ENCODE peak calls at places on chromosomes 1 and 21, in five cellular contexts. One of them, this sample, is unnamed.

GRCh38 chr21:35540950-35541632 is 492.0 kb upstream of the RUNX1 start:
- DNase-seq in uterus: no peak
- DNase-seq in thoracic aorta: no peak
- DNase-seq in HFF-Myc: no peak
- DNase-seq in left ventricle myocardium inferior: no peak
- DNase-seq in this sample: no peak

GRCh38 chr1:209354111-209354839 is 229.2 kb upstream of the CAMK1G start:
- DNase-seq in uterus: peak
- DNase-seq in thoracic aorta: peak
- DNase-seq in HFF-Myc: peak
- DNase-seq in left ventricle myocardium inferior: peak
- DNase-seq in this sample: peak

GRCh38 chr1:53343831-53344668 is 16.2 kb upstream of the LRP8 start:
- DNase-seq in uterus: no peak
- DNase-seq in thoracic aorta: no peak
- DNase-seq in HFF-Myc: no peak
- DNase-seq in left ventricle myocardium inferior: no peak
- DNase-seq in this sample: peak

GRCh38 chr21:43876605-43877004 is 11.6 kb downstream of the AGPAT3 start:
- DNase-seq in uterus: no peak
- DNase-seq in thoracic aorta: no peak
- DNase-seq in HFF-Myc: no peak
- DNase-seq in left ventricle myocardium inferior: no peak
- DNase-seq in this sample: no peak

GRCh38 chr1:219731771-219732170 is 118.9 kb upstream of the ZC3H11B start:
- DNase-seq in uterus: no peak
- DNase-seq in thoracic aorta: no peak
- DNase-seq in HFF-Myc: no peak
- DNase-seq in left ventricle myocardium inferior: no peak
- DNase-seq in this sample: no peak

GRCh38 chr21:26042181-26042876 is 128.2 kb downstream of the APP start:
- DNase-seq in uterus: no peak
- DNase-seq in thoracic aorta: no peak
- DNase-seq in HFF-Myc: no peak
- DNase-seq in left ventricle myocardium inferior: no peak
- DNase-seq in this sample: no peak

GRCh38 chr1:143698016-143698415 is 273.8 kb downstream of the FAM72C start:
- DNase-seq in uterus: no peak
- DNase-seq in thoracic aorta: no peak
- DNase-seq in HFF-Myc: no peak
- DNase-seq in left ventricle myocardium inferior: no peak
- DNase-seq in this sample: peak

GRCh38 chr1:16967095-16967567 is 13.3 kb downstream of the MFAP2 start:
- DNase-seq in uterus: peak
- DNase-seq in thoracic aorta: no peak
- DNase-seq in HFF-Myc: no peak
- DNase-seq in left ventricle myocardium inferior: peak
- DNase-seq in this sample: peak

GRCh38 chr21:44800103-44800502 is 1.5 kb downstream of the UBE2G2 start:
- DNase-seq in uterus: no peak
- DNase-seq in thoracic aorta: no peak
- DNase-seq in HFF-Myc: no peak
- DNase-seq in left ventricle myocardium inferior: no peak
- DNase-seq in this sample: peak

GRCh38 chr1:234729566-234729965 is 119.6 kb upstream of the IRF2BP2 start:
- DNase-seq in uterus: no peak
- DNase-seq in thoracic aorta: no peak
- DNase-seq in HFF-Myc: no peak
- DNase-seq in left ventricle myocardium inferior: no peak
- DNase-seq in this sample: no peak

GRCh38 chr1:65751961-65752360 is 40.7 kb upstream of the PDE4B start:
- DNase-seq in uterus: no peak
- DNase-seq in thoracic aorta: no peak
- DNase-seq in HFF-Myc: no peak
- DNase-seq in left ventricle myocardium inferior: no peak
- DNase-seq in this sample: no peak

GRCh38 chr1:210233216-210233494 is 559 bp downstream of the SERTAD4 start:
- DNase-seq in uterus: no peak
- DNase-seq in thoracic aorta: no peak
- DNase-seq in HFF-Myc: no peak
- DNase-seq in left ventricle myocardium inferior: no peak
- DNase-seq in this sample: peak

GRCh38 chr1:12096615-12097014 is 33.5 kb downstream of the TNFRSF8 start:
- DNase-seq in uterus: no peak
- DNase-seq in thoracic aorta: no peak
- DNase-seq in HFF-Myc: no peak
- DNase-seq in left ventricle myocardium inferior: no peak
- DNase-seq in this sample: no peak

GRCh38 chr1:226268421-226269124 is 40.4 kb downstream of the LIN9 start:
- DNase-seq in uterus: no peak
- DNase-seq in thoracic aorta: no peak
- DNase-seq in HFF-Myc: no peak
- DNase-seq in left ventricle myocardium inferior: no peak
- DNase-seq in this sample: peak

GRCh38 chr1:38026592-38027200 is 14.2 kb downstream of the UTP11 start:
- DNase-seq in uterus: no peak
- DNase-seq in thoracic aorta: no peak
- DNase-seq in HFF-Myc: no peak
- DNase-seq in left ventricle myocardium inferior: no peak
- DNase-seq in this sample: peak
- TF ChIP-seq CTCF in uterus: peak
- TF ChIP-seq CTCF in thoracic aorta: no peak
- TF ChIP-seq CTCF in HFF-Myc: peak
- TF ChIP-seq CTCF in left ventricle myocardium inferior: peak
- TF ChIP-seq CTCF in this sample: peak

GRCh38 chr1:34988147-34988546 is 3.0 kb upstream of the TMEM35B start:
- DNase-seq in uterus: no peak
- DNase-seq in thoracic aorta: no peak
- DNase-seq in HFF-Myc: no peak
- DNase-seq in left ventricle myocardium inferior: no peak
- DNase-seq in this sample: no peak
- H3K4me3 ChIP-seq in uterus: no peak
- H3K4me3 ChIP-seq in thoracic aorta: no peak
- H3K4me3 ChIP-seq in HFF-Myc: no peak
- H3K4me3 ChIP-seq in left ventricle myocardium inferior: no peak
- H3K4me3 ChIP-seq in this sample: no peak

DNA sequence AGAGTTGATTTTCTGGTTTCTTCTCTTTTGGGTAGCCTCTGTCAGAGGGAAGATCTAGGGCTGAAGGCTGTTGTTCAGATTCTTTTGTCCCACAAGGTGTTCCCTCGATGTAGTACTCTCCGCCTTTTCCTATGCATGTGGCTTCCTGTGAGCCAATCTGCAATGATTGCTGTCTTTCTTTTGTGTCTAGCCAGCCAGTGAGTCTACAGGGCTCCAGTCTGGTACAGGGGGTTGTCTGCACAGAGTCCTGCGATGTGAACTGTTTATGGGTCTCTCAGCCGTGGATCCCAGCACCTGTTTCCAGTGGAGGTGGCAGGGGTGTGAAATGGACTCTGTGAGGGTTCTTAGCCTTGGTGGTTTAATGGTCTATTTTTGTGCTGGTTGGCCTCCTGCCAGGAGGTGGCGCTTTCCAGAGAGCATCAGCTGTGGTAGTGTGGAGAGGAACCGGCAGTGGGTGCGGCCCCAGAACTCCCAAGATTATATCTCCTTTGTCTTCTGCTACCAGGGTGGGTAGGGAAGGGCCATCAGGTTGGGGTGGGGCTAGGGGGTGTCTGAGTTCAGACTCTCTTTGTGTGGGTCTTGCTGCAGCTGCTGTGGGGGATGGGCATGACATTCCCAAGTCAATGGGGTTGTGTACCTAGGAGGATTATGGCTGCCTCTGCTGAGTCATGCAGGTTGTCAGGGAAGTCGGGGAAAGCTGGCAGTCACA is 81.3 kb upstream of the C21orf91 start:
- DNase-seq in uterus: no peak
- DNase-seq in thoracic aorta: no peak
- DNase-seq in HFF-Myc: no peak
- DNase-seq in left ventricle myocardium inferior: peak
- DNase-seq in this sample: no peak
- TF ChIP-seq CTCF in uterus: no peak
- TF ChIP-seq CTCF in thoracic aorta: no peak
- TF ChIP-seq CTCF in HFF-Myc: no peak
- TF ChIP-seq CTCF in left ventricle myocardium inferior: no peak
- TF ChIP-seq CTCF in this sample: no peak

GRCh38 chr1:185309566-185309965 is 7.5 kb downstream of the IVNS1ABP start:
- DNase-seq in uterus: no peak
- DNase-seq in thoracic aorta: no peak
- DNase-seq in HFF-Myc: no peak
- DNase-seq in left ventricle myocardium inferior: no peak
- DNase-seq in this sample: no peak
- H3K4me3 ChIP-seq in uterus: no peak
- H3K4me3 ChIP-seq in thoracic aorta: no peak
- H3K4me3 ChIP-seq in HFF-Myc: no peak
- H3K4me3 ChIP-seq in left ventricle myocardium inferior: no peak
- H3K4me3 ChIP-seq in this sample: no peak

DNA sequence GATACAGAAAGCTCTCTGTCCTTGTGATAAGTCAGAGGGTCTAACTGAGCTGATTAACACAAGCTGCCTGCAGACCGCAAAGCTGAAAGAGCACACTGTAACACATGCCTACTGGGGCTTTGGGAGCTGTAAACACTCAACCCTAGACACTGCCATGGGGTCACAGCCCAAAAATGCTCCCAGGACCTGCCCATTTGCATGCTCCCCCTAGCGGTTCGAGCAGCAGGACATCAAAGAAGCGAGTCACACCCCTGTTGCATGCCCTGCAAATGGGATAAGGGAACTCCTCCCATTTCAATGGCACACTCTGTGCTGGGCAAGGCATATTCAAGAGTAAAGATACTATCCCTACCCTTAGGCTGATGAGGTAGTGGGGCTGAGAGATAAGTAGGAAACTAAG is 22.8 kb downstream of the LCE3E start:
- DNase-seq in uterus: no peak
- DNase-seq in thoracic aorta: no peak
- DNase-seq in HFF-Myc: no peak
- DNase-seq in left ventricle myocardium inferior: no peak
- DNase-seq in this sample: no peak
- TF ChIP-seq CTCF in uterus: no peak
- TF ChIP-seq CTCF in thoracic aorta: no peak
- TF ChIP-seq CTCF in HFF-Myc: no peak
- TF ChIP-seq CTCF in left ventricle myocardium inferior: no peak
- TF ChIP-seq CTCF in this sample: peak

DNA sequence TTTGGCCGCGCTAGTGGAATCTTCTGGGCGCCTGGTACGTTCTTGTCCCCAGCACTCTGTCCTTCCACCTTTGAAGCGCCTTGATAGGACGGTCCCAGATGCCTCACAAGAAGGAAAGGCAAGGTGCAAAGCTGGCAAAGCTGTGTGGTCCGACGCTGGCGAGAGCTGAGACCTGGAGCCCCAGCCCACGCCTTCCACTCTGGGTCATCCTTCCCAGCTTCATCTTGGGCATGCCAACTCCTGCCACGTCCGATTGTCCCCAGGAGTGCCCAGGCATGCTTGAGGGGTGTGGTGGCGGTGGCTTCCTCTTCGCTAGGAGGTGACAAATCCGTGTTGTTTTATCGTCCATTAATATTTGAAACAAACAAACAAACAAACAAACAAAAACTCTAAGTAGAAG is 123.9 kb upstream of the DPYD start:
- DNase-seq in uterus: no peak
- DNase-seq in thoracic aorta: no peak
- DNase-seq in HFF-Myc: no peak
- DNase-seq in left ventricle myocardium inferior: no peak
- DNase-seq in this sample: no peak
- H3K4me3 ChIP-seq in uterus: no peak
- H3K4me3 ChIP-seq in thoracic aorta: peak
- H3K4me3 ChIP-seq in HFF-Myc: peak
- H3K4me3 ChIP-seq in left ventricle myocardium inferior: peak
- H3K4me3 ChIP-seq in this sample: peak

GRCh38 chr1:185719021-185719420 is 15.2 kb upstream of the HMCN1 start:
- DNase-seq in uterus: no peak
- DNase-seq in thoracic aorta: no peak
- DNase-seq in HFF-Myc: peak
- DNase-seq in left ventricle myocardium inferior: no peak
- DNase-seq in this sample: peak

GRCh38 chr1:185721553-185721952 is 12.6 kb upstream of the HMCN1 start:
- DNase-seq in uterus: no peak
- DNase-seq in thoracic aorta: no peak
- DNase-seq in HFF-Myc: no peak
- DNase-seq in left ventricle myocardium inferior: no peak
- DNase-seq in this sample: no peak

GRCh38 chr1:185716095-185716494 is 18.1 kb upstream of the HMCN1 start:
- DNase-seq in uterus: no peak
- DNase-seq in thoracic aorta: no peak
- DNase-seq in HFF-Myc: no peak
- DNase-seq in left ventricle myocardium inferior: no peak
- DNase-seq in this sample: no peak

DNA sequence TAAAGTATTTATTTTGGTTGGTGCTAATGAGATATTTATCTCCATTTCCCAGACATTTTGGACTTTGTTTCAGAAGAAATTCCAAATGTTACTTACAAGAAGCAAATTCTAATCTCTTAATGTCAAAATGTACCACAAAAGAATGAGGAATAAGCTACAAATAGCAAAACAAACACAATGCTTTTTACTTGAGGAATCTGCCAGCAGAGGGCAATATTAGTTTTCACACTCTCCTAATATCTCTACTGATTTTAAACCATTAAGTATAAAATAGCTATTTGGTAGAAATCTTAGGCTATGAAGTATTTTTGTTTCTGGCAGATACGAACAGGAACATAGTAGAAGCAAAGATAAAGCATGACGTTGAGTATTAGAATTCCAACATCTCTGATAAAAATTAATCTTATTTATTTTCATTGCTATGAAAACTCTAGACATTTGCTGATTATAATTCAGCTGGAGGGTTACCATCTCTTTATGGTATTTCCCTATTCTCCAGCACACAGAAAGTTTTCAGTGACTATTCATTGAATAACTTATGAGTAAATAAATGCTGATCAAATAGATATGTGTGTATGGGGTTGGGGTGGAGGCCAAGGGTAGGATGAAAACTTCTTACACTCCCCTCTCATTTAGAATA is 13.4 kb upstream of the HMCN1 start:
- DNase-seq in uterus: no peak
- DNase-seq in thoracic aorta: no peak
- DNase-seq in HFF-Myc: peak
- DNase-seq in left ventricle myocardium inferior: no peak
- DNase-seq in this sample: peak
- TF ChIP-seq CTCF in uterus: peak
- TF ChIP-seq CTCF in thoracic aorta: peak
- TF ChIP-seq CTCF in HFF-Myc: peak
- TF ChIP-seq CTCF in left ventricle myocardium inferior: peak
- TF ChIP-seq CTCF in this sample: peak

GRCh38 chr1:156599811-156600210 is 1.5 kb downstream of the GPATCH4 start:
- DNase-seq in uterus: no peak
- DNase-seq in thoracic aorta: no peak
- DNase-seq in HFF-Myc: no peak
- DNase-seq in left ventricle myocardium inferior: no peak
- DNase-seq in this sample: no peak
- H3K4me3 ChIP-seq in uterus: no peak
- H3K4me3 ChIP-seq in thoracic aorta: no peak
- H3K4me3 ChIP-seq in HFF-Myc: peak
- H3K4me3 ChIP-seq in left ventricle myocardium inferior: no peak
- H3K4me3 ChIP-seq in this sample: no peak

This sample was measured in choroid plexus epithelial cell.